ENCODE peak calls at places on chromosomes 5 and 9, in four cellular contexts. One of them, this sample, is unnamed. For H3K4me1, the result is how much of the 10 kb centered on the place peaks cover.

GRCh38 chr9:21210311-21210710 is 3.4 kb upstream of the IFNA10 start:
- DNase-seq in IMR-90: no peak
- DNase-seq in HCT116: no peak
- DNase-seq in stomach: no peak
- DNase-seq in this sample: no peak

GRCh38 chr5:1783214-1783551 is 16.5 kb downstream of the MRPL36 start:
- DNase-seq in IMR-90: no peak
- DNase-seq in HCT116: no peak
- DNase-seq in stomach: no peak
- DNase-seq in this sample: no peak

GRCh38 chr9:105501414-105501813 is 53.6 kb downstream of the FSD1L start:
- DNase-seq in IMR-90: no peak
- DNase-seq in HCT116: no peak
- DNase-seq in stomach: no peak
- DNase-seq in this sample: no peak

GRCh38 chr9:136700959-136701664 is 11.3 kb upstream of the DIPK1B start:
- DNase-seq in IMR-90: peak
- DNase-seq in HCT116: no peak
- DNase-seq in stomach: no peak
- DNase-seq in this sample: no peak

GRCh38 chr5:52798952-52799351 is 11.2 kb downstream of the ITGA1 start:
- DNase-seq in IMR-90: no peak
- DNase-seq in HCT116: no peak
- DNase-seq in stomach: no peak
- DNase-seq in this sample: no peak

GRCh38 chr9:126517751-126518261 is 95.9 kb upstream of the LMX1B start:
- DNase-seq in IMR-90: no peak
- DNase-seq in HCT116: no peak
- DNase-seq in stomach: no peak
- DNase-seq in this sample: no peak

GRCh38 chr9:113164536-113165300 is 13.9 kb downstream of the SLC31A2 start:
- DNase-seq in IMR-90: peak
- DNase-seq in HCT116: no peak
- DNase-seq in stomach: no peak
- DNase-seq in this sample: no peak

GRCh38 chr9:107228648-107229047 is 54.4 kb upstream of the RAD23B start:
- DNase-seq in IMR-90: no peak
- DNase-seq in HCT116: no peak
- DNase-seq in stomach: no peak
- DNase-seq in this sample: no peak

GRCh38 chr9:95989304-95989703 is 113.8 kb downstream of the ERCC6L2 start:
- DNase-seq in IMR-90: peak
- DNase-seq in HCT116: no peak
- DNase-seq in stomach: no peak
- DNase-seq in this sample: no peak

GRCh38 chr9:72292184-72292787 is 72.7 kb downstream of the ZFAND5 start:
- DNase-seq in IMR-90: peak
- DNase-seq in HCT116: no peak
- DNase-seq in stomach: no peak
- DNase-seq in this sample: no peak

GRCh38 chr5:124235576-124235975 is 510.9 kb downstream of the ZNF608 start:
- DNase-seq in IMR-90: no peak
- DNase-seq in HCT116: no peak
- DNase-seq in stomach: no peak
- DNase-seq in this sample: no peak

GRCh38 chr5:9686211-9686610 is 56.1 kb upstream of the TAS2R1 start:
- DNase-seq in IMR-90: peak
- DNase-seq in HCT116: no peak
- DNase-seq in stomach: no peak
- DNase-seq in this sample: no peak

GRCh38 chr5:132456553-132457361 is 33.8 kb downstream of the IRF1 start:
- DNase-seq in IMR-90: no peak
- DNase-seq in HCT116: no peak
- DNase-seq in stomach: peak
- DNase-seq in this sample: no peak

GRCh38 chr5:175696139-175696854 is 38.4 kb downstream of the HRH2 start:
- DNase-seq in IMR-90: no peak
- DNase-seq in HCT116: peak
- DNase-seq in stomach: peak
- DNase-seq in this sample: peak

GRCh38 chr5:44935262-44935661 is 126.5 kb downstream of the MRPS30 start:
- DNase-seq in IMR-90: no peak
- DNase-seq in HCT116: peak
- DNase-seq in stomach: no peak
- DNase-seq in this sample: peak

GRCh38 chr5:143065996-143066522 is 295.9 kb downstream of the ARHGAP26 start:
- DNase-seq in IMR-90: no peak
- DNase-seq in HCT116: no peak
- DNase-seq in stomach: no peak
- DNase-seq in this sample: no peak
- H3K4me1 ChIP-seq in IMR-90: under half
- H3K4me1 ChIP-seq in HCT116: under half
- H3K4me1 ChIP-seq in stomach: under half
- H3K4me1 ChIP-seq in this sample: under half

GRCh38 chr5:138778234-138778633 is 25.0 kb downstream of the CTNNA1 start:
- DNase-seq in IMR-90: no peak
- DNase-seq in HCT116: no peak
- DNase-seq in stomach: no peak
- DNase-seq in this sample: no peak
- H3K4me1 ChIP-seq in IMR-90: under half
- H3K4me1 ChIP-seq in HCT116: under half
- H3K4me1 ChIP-seq in stomach: under half
- H3K4me1 ChIP-seq in this sample: under half

GRCh38 chr5:95956900-95957293 is 4.8 kb downstream of the ELL2 start:
- DNase-seq in IMR-90: no peak
- DNase-seq in HCT116: no peak
- DNase-seq in stomach: no peak
- DNase-seq in this sample: no peak

GRCh38 chr5:95958308-95959014 is 3.2 kb downstream of the ELL2 start:
- DNase-seq in IMR-90: peak
- DNase-seq in HCT116: no peak
- DNase-seq in stomach: peak
- DNase-seq in this sample: no peak

GRCh38 chr5:95959051-95959963 is 2.3 kb downstream of the ELL2 start:
- DNase-seq in IMR-90: peak
- DNase-seq in HCT116: no peak
- DNase-seq in stomach: no peak
- DNase-seq in this sample: no peak

GRCh38 chr5:95955996-95956899 is 5.4 kb downstream of the ELL2 start:
- DNase-seq in IMR-90: no peak
- DNase-seq in HCT116: no peak
- DNase-seq in stomach: no peak
- DNase-seq in this sample: no peak

GRCh38 chr5:95957804-95958203 is 3.8 kb downstream of the ELL2 start:
- DNase-seq in IMR-90: no peak
- DNase-seq in HCT116: no peak
- DNase-seq in stomach: no peak
- DNase-seq in this sample: no peak
- H3K4me1 ChIP-seq in IMR-90: under half
- H3K4me1 ChIP-seq in HCT116: under half
- H3K4me1 ChIP-seq in stomach: under half
- H3K4me1 ChIP-seq in this sample: under half

GRCh38 chr9:98099346-98099745 is 19.7 kb downstream of the TRIM14 start:
- DNase-seq in IMR-90: no peak
- DNase-seq in HCT116: no peak
- DNase-seq in stomach: no peak
- DNase-seq in this sample: no peak
- H3K4me1 ChIP-seq in IMR-90: under half
- H3K4me1 ChIP-seq in HCT116: under half
- H3K4me1 ChIP-seq in stomach: under half
- H3K4me1 ChIP-seq in this sample: under half

GRCh38 chr9:129558551-129559505 is 62.1 kb downstream of the C9orf50 start:
- DNase-seq in IMR-90: no peak
- DNase-seq in HCT116: no peak
- DNase-seq in stomach: peak
- DNase-seq in this sample: no peak

GRCh38 chr9:129557192-129558036 is 63.5 kb downstream of the C9orf50 start:
- DNase-seq in IMR-90: peak
- DNase-seq in HCT116: peak
- DNase-seq in stomach: peak
- DNase-seq in this sample: peak

GRCh38 chr9:129559506-129559881 is 61.4 kb downstream of the C9orf50 start:
- DNase-seq in IMR-90: no peak
- DNase-seq in HCT116: no peak
- DNase-seq in stomach: no peak
- DNase-seq in this sample: no peak

GRCh38 chr9:129556576-129557191 is 64.2 kb downstream of the C9orf50 start:
- DNase-seq in IMR-90: no peak
- DNase-seq in HCT116: no peak
- DNase-seq in stomach: no peak
- DNase-seq in this sample: no peak

GRCh38 chr9:129558063-129558550 is 62.8 kb downstream of the C9orf50 start:
- DNase-seq in IMR-90: no peak
- DNase-seq in HCT116: no peak
- DNase-seq in stomach: no peak
- DNase-seq in this sample: no peak
- H3K4me1 ChIP-seq in IMR-90: under half
- H3K4me1 ChIP-seq in HCT116: half or more
- H3K4me1 ChIP-seq in stomach: under half
- H3K4me1 ChIP-seq in this sample: under half

GRCh38 chr9:110170728-110171257 is 37.2 kb downstream of the C9orf152 start:
- DNase-seq in IMR-90: no peak
- DNase-seq in HCT116: no peak
- DNase-seq in stomach: no peak
- DNase-seq in this sample: no peak
- H3K4me1 ChIP-seq in IMR-90: under half
- H3K4me1 ChIP-seq in HCT116: under half
- H3K4me1 ChIP-seq in stomach: under half
- H3K4me1 ChIP-seq in this sample: under half

DNA sequence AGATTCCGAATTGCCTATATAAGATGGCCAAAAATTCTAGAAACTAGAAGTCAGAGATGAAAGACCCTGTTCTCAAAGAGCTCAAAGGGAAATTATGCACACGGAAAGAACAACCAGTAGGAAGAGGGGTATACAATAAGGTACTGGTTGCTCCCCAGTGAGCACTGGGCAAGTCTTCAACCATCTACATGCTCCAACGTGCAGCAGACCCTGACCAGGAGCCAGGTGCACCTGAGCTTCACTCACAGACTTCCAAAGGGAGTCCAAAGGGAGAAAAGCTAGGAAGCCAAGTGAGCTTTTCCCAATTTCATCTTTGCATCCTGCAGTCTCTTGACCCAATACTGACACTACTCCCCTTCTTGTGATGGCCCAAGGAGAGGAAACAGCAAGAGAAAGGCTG is 3.9 kb downstream of the REEP5 start:
- DNase-seq in IMR-90: no peak
- DNase-seq in HCT116: no peak
- DNase-seq in stomach: no peak
- DNase-seq in this sample: no peak
- H3K4me1 ChIP-seq in IMR-90: under half
- H3K4me1 ChIP-seq in HCT116: under half
- H3K4me1 ChIP-seq in stomach: half or more
- H3K4me1 ChIP-seq in this sample: under half

GRCh38 chr9:34650816-34651215 is 1.2 kb upstream of the IL11RA start:
- DNase-seq in IMR-90: peak
- DNase-seq in HCT116: no peak
- DNase-seq in stomach: no peak
- DNase-seq in this sample: no peak
- H3K4me1 ChIP-seq in IMR-90: under half
- H3K4me1 ChIP-seq in HCT116: under half
- H3K4me1 ChIP-seq in stomach: half or more
- H3K4me1 ChIP-seq in this sample: under half

DNA sequence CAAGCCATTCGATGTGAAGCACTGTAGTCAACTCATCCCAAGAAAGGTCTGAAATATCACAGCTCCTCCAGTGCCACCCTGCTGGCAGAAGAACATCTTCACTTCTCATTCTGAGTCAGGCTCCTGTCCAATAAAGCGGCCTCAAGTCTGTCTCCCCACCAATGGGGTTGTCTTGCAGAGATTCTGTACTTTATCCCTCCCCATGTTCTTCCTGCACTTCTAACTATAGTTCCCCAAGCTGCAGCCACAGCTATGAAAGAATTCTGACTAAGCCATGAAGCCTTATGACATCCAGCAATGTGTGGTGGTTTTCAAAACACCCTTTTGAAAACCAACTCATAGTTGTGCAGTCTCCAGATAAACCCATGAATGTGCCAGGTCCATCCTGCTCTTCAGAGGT is 6.8 kb downstream of the MACROH2A1 start:
- DNase-seq in IMR-90: peak
- DNase-seq in HCT116: no peak
- DNase-seq in stomach: no peak
- DNase-seq in this sample: no peak
- H3K4me1 ChIP-seq in IMR-90: under half
- H3K4me1 ChIP-seq in HCT116: under half
- H3K4me1 ChIP-seq in stomach: half or more
- H3K4me1 ChIP-seq in this sample: under half

GRCh38 chr9:109417585-109418544 is 80.2 kb downstream of the PTPN3 start:
- DNase-seq in IMR-90: no peak
- DNase-seq in HCT116: no peak
- DNase-seq in stomach: no peak
- DNase-seq in this sample: no peak
- H3K4me1 ChIP-seq in IMR-90: under half
- H3K4me1 ChIP-seq in HCT116: under half
- H3K4me1 ChIP-seq in stomach: under half
- H3K4me1 ChIP-seq in this sample: under half

This sample was measured in iPS DF 6.9.